ENCODE peak calls at places on chromosomes 6 and 20, in ten cellular contexts. One of them, this sample, is unnamed.

GRCh38 chr6:37492236-37493046 is 7.3 kb downstream of the CCDC167 start:
- DNase-seq in fibroblast of pulmonary artery: no peak
- DNase-seq in stimulated activated CD4-positive, alpha-beta T cell treated with anti-CD3 and anti-CD28 coated beads, TNF-alpha, amount 100 ng/mL, for 48 hours: no peak
- DNase-seq in left colon: no peak
- DNase-seq in RWPE1: no peak
- DNase-seq in colonic mucosa: no peak
- DNase-seq in IMR-90: no peak
- DNase-seq in neural progenitor cell: no peak
- DNase-seq in uterus: no peak
- DNase-seq in cerebellar nuclear complex: no peak
- DNase-seq in this sample: no peak

GRCh38 chr20:40511478-40511877 is 177.6 kb downstream of the MAFB start:
- DNase-seq in fibroblast of pulmonary artery: peak; percentile 60
- DNase-seq in stimulated activated CD4-positive, alpha-beta T cell treated with anti-CD3 and anti-CD28 coated beads, TNF-alpha, amount 100 ng/mL, for 48 hours: no peak
- DNase-seq in left colon: no peak
- DNase-seq in RWPE1: peak; percentile 23
- DNase-seq in colonic mucosa: no peak
- DNase-seq in IMR-90: no peak
- DNase-seq in neural progenitor cell: no peak
- DNase-seq in uterus: no peak
- DNase-seq in cerebellar nuclear complex: no peak
- DNase-seq in this sample: peak; percentile 97

GRCh38 chr6:85300581-85300980 is 149.3 kb upstream of the NT5E start:
- DNase-seq in fibroblast of pulmonary artery: no peak
- DNase-seq in stimulated activated CD4-positive, alpha-beta T cell treated with anti-CD3 and anti-CD28 coated beads, TNF-alpha, amount 100 ng/mL, for 48 hours: no peak
- DNase-seq in left colon: no peak
- DNase-seq in RWPE1: no peak
- DNase-seq in colonic mucosa: no peak
- DNase-seq in IMR-90: no peak
- DNase-seq in neural progenitor cell: no peak
- DNase-seq in uterus: no peak
- DNase-seq in cerebellar nuclear complex: no peak
- DNase-seq in this sample: no peak

GRCh38 chr6:1614448-1614766 is 4.7 kb downstream of the FOXC1 start:
- DNase-seq in fibroblast of pulmonary artery: no peak
- DNase-seq in stimulated activated CD4-positive, alpha-beta T cell treated with anti-CD3 and anti-CD28 coated beads, TNF-alpha, amount 100 ng/mL, for 48 hours: no peak
- DNase-seq in left colon: no peak
- DNase-seq in RWPE1: no peak
- DNase-seq in colonic mucosa: no peak
- DNase-seq in IMR-90: no peak
- DNase-seq in neural progenitor cell: peak; percentile 55
- DNase-seq in uterus: no peak
- DNase-seq in cerebellar nuclear complex: no peak
- DNase-seq in this sample: no peak

GRCh38 chr6:39836621-39837020 is 44.4 kb downstream of the DAAM2 start:
- DNase-seq in fibroblast of pulmonary artery: peak; percentile 15
- DNase-seq in stimulated activated CD4-positive, alpha-beta T cell treated with anti-CD3 and anti-CD28 coated beads, TNF-alpha, amount 100 ng/mL, for 48 hours: no peak
- DNase-seq in left colon: no peak
- DNase-seq in RWPE1: no peak
- DNase-seq in colonic mucosa: no peak
- DNase-seq in IMR-90: peak; percentile 14
- DNase-seq in neural progenitor cell: no peak
- DNase-seq in uterus: no peak
- DNase-seq in cerebellar nuclear complex: no peak
- DNase-seq in this sample: peak; percentile 14

GRCh38 chr6:22108199-22108598 is 188.6 kb downstream of the PRL start:
- DNase-seq in fibroblast of pulmonary artery: peak; percentile 6
- DNase-seq in stimulated activated CD4-positive, alpha-beta T cell treated with anti-CD3 and anti-CD28 coated beads, TNF-alpha, amount 100 ng/mL, for 48 hours: no peak
- DNase-seq in left colon: no peak
- DNase-seq in RWPE1: no peak
- DNase-seq in colonic mucosa: no peak
- DNase-seq in IMR-90: no peak
- DNase-seq in neural progenitor cell: no peak
- DNase-seq in uterus: no peak
- DNase-seq in cerebellar nuclear complex: no peak
- DNase-seq in this sample: peak; percentile 25

GRCh38 chr6:105844275-105844848 is 241.8 kb upstream of the PRDM1 start:
- DNase-seq in fibroblast of pulmonary artery: no peak
- DNase-seq in stimulated activated CD4-positive, alpha-beta T cell treated with anti-CD3 and anti-CD28 coated beads, TNF-alpha, amount 100 ng/mL, for 48 hours: no peak
- DNase-seq in left colon: no peak
- DNase-seq in RWPE1: no peak
- DNase-seq in colonic mucosa: no peak
- DNase-seq in IMR-90: peak; percentile 28
- DNase-seq in neural progenitor cell: no peak
- DNase-seq in uterus: peak; percentile 44
- DNase-seq in cerebellar nuclear complex: no peak
- DNase-seq in this sample: peak; percentile 56

GRCh38 chr6:136249336-136249735 is 775 bp downstream of the MTFR2 start:
- DNase-seq in fibroblast of pulmonary artery: no peak
- DNase-seq in stimulated activated CD4-positive, alpha-beta T cell treated with anti-CD3 and anti-CD28 coated beads, TNF-alpha, amount 100 ng/mL, for 48 hours: no peak
- DNase-seq in left colon: no peak
- DNase-seq in RWPE1: no peak
- DNase-seq in colonic mucosa: no peak
- DNase-seq in IMR-90: peak; percentile 56
- DNase-seq in neural progenitor cell: peak; percentile 44
- DNase-seq in uterus: no peak
- DNase-seq in cerebellar nuclear complex: no peak
- DNase-seq in this sample: peak; percentile 27

This sample was measured in fibroblast of mammary gland.